ENCODE peak calls at places on chromosomes 3 and 15, in seven cellular contexts. S is suprapubic skin, N is stomach, E is esophagus muscularis mucosa, Q is sigmoid colon, V is endothelial cell of umbilical vein, I is HCT116. U is an unnamed sample.

GRCh38 chr3:176631175-176631574 is 566.1 kb downstream of the TBL1XR1 start:
- DNase-seq in S (no peak), N (no peak), E (no peak), Q (no peak), V (no peak), I (no peak), U (no peak)

GRCh38 chr3:183428140-183429023 is at the start of gene MCF2L2:
- DNase-seq in S (peak), N (peak), E (no peak), Q (peak), V (peak), I (peak), U (peak)

GRCh38 chr15:80382285-80382684 is 21.9 kb upstream of the ARNT2 start:
- DNase-seq in S (no peak), N (no peak), E (no peak), Q (no peak), V (no peak), I (no peak), U (no peak)

GRCh38 chr3:65672876-65673815 is 365.6 kb downstream of the MAGI1 start:
- DNase-seq in S (no peak), N (peak), E (no peak), Q (peak), V (peak), I (peak), U (no peak)

GRCh38 chr15:67147410-67147949 is 82.1 kb downstream of the SMAD3 start:
- DNase-seq in S (no peak), N (no peak), E (no peak), Q (peak), V (no peak), I (no peak), U (no peak)

GRCh38 chr3:72446406-72447058 is 401.7 kb downstream of the SHQ1 start:
- DNase-seq in S (no peak), N (peak), E (no peak), Q (no peak), V (no peak), I (no peak), U (peak)

GRCh38 chr15:58529041-58529440 is 97.2 kb downstream of the LIPC start:
- DNase-seq in S (no peak), N (no peak), E (no peak), Q (no peak), V (peak), I (no peak), U (no peak)

GRCh38 chr3:185976977-185977678 is 39.3 kb upstream of the TRA2B start:
- DNase-seq in S (peak), N (peak), E (peak), Q (peak), V (peak), I (peak), U (peak)

GRCh38 chr3:139780603-139781002 is 102.8 kb upstream of the NMNAT3 start:
- DNase-seq in S (no peak), N (no peak), E (no peak), Q (no peak), V (no peak), I (no peak), U (no peak)

GRCh38 chr15:78893538-78893937 is 20.8 kb downstream of the MORF4L1 start:
- DNase-seq in S (no peak), N (no peak), E (no peak), Q (no peak), V (no peak), I (no peak), U (no peak)

DNA sequence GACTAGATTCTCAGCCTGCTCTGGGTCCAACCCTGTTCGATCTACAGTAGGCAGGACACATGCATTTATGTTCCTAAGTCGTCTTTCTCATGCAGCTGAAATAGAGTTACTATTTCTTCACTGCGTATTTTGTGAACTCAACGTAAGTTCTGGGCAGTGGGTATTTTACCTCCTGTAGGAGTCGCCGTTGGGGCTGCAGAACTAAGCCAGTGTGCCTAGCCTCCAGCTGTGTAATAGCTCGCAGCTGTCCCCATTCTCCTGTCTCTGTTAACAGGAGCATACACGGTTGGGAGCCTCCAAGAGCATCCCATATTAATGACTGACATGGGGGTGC is 58.4 kb upstream of the HRH1 start:
- DNase-seq in S (no peak), N (no peak), E (no peak), Q (no peak), V (peak), I (peak), U (no peak)
- H3K4me3 ChIP-seq in S (no peak), N (no peak), E (no peak), Q (peak), V (no peak), I (peak), U (no peak)

GRCh38 chr15:51200791-51201190 is 106.1 kb upstream of the TNFAIP8L3 start:
- DNase-seq in S (no peak), N (no peak), E (no peak), Q (no peak), V (no peak), I (no peak), U (no peak)

GRCh38 chr15:51199541-51199940 is 104.8 kb upstream of the TNFAIP8L3 start:
- DNase-seq in S (no peak), N (no peak), E (no peak), Q (no peak), V (no peak), I (no peak), U (no peak)

GRCh38 chr15:51202783-51203182 is 108.1 kb upstream of the TNFAIP8L3 start:
- DNase-seq in S (no peak), N (no peak), E (no peak), Q (no peak), V (no peak), I (no peak), U (no peak)

GRCh38 chr15:51205050-51205707 is 110.5 kb upstream of the TNFAIP8L3 start:
- DNase-seq in S (no peak), N (peak), E (no peak), Q (no peak), V (no peak), I (no peak), U (no peak)

GRCh38 chr15:51203797-51204196 is 109.1 kb upstream of the TNFAIP8L3 start:
- DNase-seq in S (no peak), N (no peak), E (no peak), Q (no peak), V (no peak), I (no peak), U (no peak)
- TF ChIP-seq POLR2AphosphoS5 in S (no peak), N (no peak), E (no peak), Q (no peak), V (no peak), I (no peak), U (no peak)

DNA sequence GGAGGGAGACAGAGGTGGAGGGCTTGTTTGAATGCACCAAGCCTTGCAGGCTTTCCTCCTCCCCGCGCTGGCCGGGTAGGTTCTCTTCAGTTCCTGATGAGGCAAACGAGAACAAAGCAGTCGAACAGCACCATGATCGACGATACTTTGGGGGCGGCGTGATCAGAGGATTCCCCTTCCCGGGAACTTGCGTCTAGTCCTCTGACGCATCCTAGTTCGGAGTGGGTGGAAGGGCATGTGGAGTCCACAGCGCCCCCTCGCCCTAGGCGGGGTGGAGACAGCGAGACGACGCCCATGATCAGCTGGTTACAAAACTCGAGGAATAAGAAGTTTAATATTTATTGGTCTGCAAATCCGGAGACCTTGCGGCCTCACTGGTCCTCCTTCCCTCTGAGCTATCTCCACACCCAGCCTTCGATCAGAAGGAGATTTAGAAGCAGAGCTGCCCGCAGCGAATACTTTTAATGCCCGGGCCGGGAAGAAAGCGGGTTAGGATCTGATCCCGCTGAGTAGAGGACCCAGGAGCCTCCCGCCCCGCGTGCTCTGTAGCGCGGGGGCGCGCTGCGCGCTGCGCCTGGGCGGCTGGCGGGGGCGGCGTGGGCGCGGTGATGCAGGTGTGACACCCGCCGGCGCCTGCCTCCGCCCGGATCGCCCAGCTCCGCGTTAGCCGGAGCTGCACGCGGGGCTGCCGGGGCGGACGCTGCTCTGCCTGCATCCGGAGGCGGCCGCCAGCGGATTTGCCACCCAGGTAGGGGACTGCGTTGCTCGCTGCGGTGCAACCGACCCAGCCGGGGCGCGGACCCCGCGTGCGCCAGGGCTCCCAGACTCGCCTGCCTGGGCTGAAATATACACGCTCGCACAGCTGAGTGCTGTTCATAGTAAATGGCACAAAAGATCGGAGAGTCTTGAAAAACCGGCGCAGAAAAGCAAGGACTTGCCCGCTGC is at the start of gene SV2B:
- DNase-seq in S (peak), N (peak), E (peak), Q (no peak), V (peak), I (no peak), U (peak)
- TF ChIP-seq POLR2A in S (no peak), N (no peak), E (no peak), Q (no peak), V (no peak), I (no peak), U (no peak)

GRCh38 chr15:25965326-25965725 is 102.2 kb upstream of the ATP10A start:
- DNase-seq in S (no peak), N (no peak), E (no peak), Q (no peak), V (no peak), I (no peak), U (no peak)

GRCh38 chr15:25967120-25967519 is 104.0 kb upstream of the ATP10A start:
- DNase-seq in S (no peak), N (no peak), E (no peak), Q (no peak), V (no peak), I (no peak), U (no peak)

GRCh38 chr15:25971053-25971452 is 107.9 kb upstream of the ATP10A start:
- DNase-seq in S (no peak), N (no peak), E (no peak), Q (no peak), V (no peak), I (no peak), U (no peak)

GRCh38 chr15:25969886-25970285 is 106.8 kb upstream of the ATP10A start:
- DNase-seq in S (no peak), N (no peak), E (no peak), Q (no peak), V (no peak), I (no peak), U (no peak)
- H3K4me3 ChIP-seq in S (no peak), N (no peak), E (no peak), Q (no peak), V (no peak), I (no peak), U (no peak)

GRCh38 chr3:85208650-85209049 is 249.9 kb downstream of the CADM2 start:
- DNase-seq in S (no peak), N (no peak), E (no peak), Q (no peak), V (no peak), I (no peak), U (no peak)
- TF ChIP-seq POLR2AphosphoS5 in S (no peak), N (no peak), E (no peak), Q (no peak), V (no peak), I (no peak), U (no peak)

GRCh38 chr3:190306513-190307163 is 15.6 kb downstream of the CLDN1 start:
- DNase-seq in S (no peak), N (no peak), E (no peak), Q (peak), V (no peak), I (no peak), U (no peak)
- TF ChIP-seq POLR2A in S (no peak), N (no peak), E (no peak), Q (no peak), V (no peak), I (no peak), U (no peak)

GRCh38 chr3:149131594-149131993 is 2.2 kb downstream of the HPS3 start:
- DNase-seq in S (no peak), N (no peak), E (no peak), Q (no peak), V (no peak), I (no peak), U (no peak)
- H3K4me3 ChIP-seq in S (no peak), N (no peak), E (peak), Q (no peak), V (no peak), I (no peak), U (no peak)

U was measured in spleen.